ENCODE peak calls at places on chromosome 2, in ten cellular contexts. Q is mammary epithelial cell, C is retinal pigment epithelial cell, E is spleen, J is GM06990, L is HCT116, W is lower leg skin, P is GM12864, K is astrocyte of the spinal cord, H is fibroblast of mammary gland. B is an unnamed sample.

GRCh38 chr2:227939271-227940027 is 68.0 kb downstream of the DAW1 start:
- DNase-seq in Q (peak; percentile 16), C (no peak), E (no peak), J (no peak), L (peak; percentile 60), W (no peak), P (no peak), K (peak; percentile 41), H (peak; percentile 54), B (no peak)

GRCh38 chr2:204454672-204455380 is 90.4 kb upstream of the PARD3B start:
- DNase-seq in Q (no peak), C (no peak), E (no peak), J (no peak), L (no peak), W (no peak), P (no peak), K (no peak), H (no peak), B (no peak)

GRCh38 chr2:233263045-233263570 is 11.6 kb downstream of the ATG16L1 start:
- DNase-seq in Q (no peak), C (no peak), E (no peak), J (no peak), L (no peak), W (no peak), P (no peak), K (no peak), H (no peak), B (no peak)

GRCh38 chr2:136378712-136379595 is 261.0 kb upstream of the CXCR4 start:
- DNase-seq in Q (peak; percentile 21), C (peak; percentile 11), E (peak; percentile 86), J (peak; percentile 40), L (peak; percentile 39), W (no peak), P (no peak), K (peak; percentile 43), H (peak; percentile 45), B (peak; percentile 40)

GRCh38 chr2:128525653-128526052 is 207.0 kb upstream of the HS6ST1 start:
- DNase-seq in Q (no peak), C (no peak), E (no peak), J (no peak), L (no peak), W (no peak), P (no peak), K (peak; percentile 74), H (peak; percentile 34), B (no peak)

GRCh38 chr2:205685314-205686230 is 3.3 kb downstream of the NRP2 start:
- DNase-seq in Q (peak; percentile 83), C (no peak), E (no peak), J (no peak), L (no peak), W (peak; percentile 86), P (no peak), K (peak; percentile 70), H (peak; percentile 53), B (no peak)

GRCh38 chr2:8583400-8584173 is 98.3 kb upstream of the ID2 start:
- DNase-seq in Q (no peak), C (peak; percentile 66), E (peak; percentile 98), J (peak; percentile 95), L (peak; percentile 89), W (peak; percentile 98), P (no peak), K (peak; percentile 65), H (peak; percentile 28), B (peak; percentile 93)

GRCh38 chr2:219286436-219287115 is 7.4 kb downstream of the DNAJB2 start:
- DNase-seq in Q (peak; percentile 92), C (no peak), E (peak; percentile 74), J (no peak), L (no peak), W (peak; percentile 87), P (no peak), K (no peak), H (peak; percentile 27), B (no peak)

GRCh38 chr2:201298462-201298861 is 38.1 kb downstream of the CASP8 start:
- DNase-seq in Q (peak; percentile 27), C (no peak), E (no peak), J (no peak), L (no peak), W (no peak), P (no peak), K (peak; percentile 22), H (peak; percentile 22), B (no peak)

GRCh38 chr2:113760400-113760799 is 4.0 kb upstream of the SLC35F5 start:
- DNase-seq in Q (no peak), C (no peak), E (no peak), J (no peak), L (no peak), W (no peak), P (no peak), K (peak; percentile 57), H (peak; percentile 88), B (peak; percentile 24)

GRCh38 chr2:102592601-102593000 is 26.8 kb upstream of the SLC9A2 start:
- DNase-seq in Q (no peak), C (no peak), E (no peak), J (no peak), L (no peak), W (no peak), P (no peak), K (no peak), H (peak; percentile 17), B (no peak)

DNA sequence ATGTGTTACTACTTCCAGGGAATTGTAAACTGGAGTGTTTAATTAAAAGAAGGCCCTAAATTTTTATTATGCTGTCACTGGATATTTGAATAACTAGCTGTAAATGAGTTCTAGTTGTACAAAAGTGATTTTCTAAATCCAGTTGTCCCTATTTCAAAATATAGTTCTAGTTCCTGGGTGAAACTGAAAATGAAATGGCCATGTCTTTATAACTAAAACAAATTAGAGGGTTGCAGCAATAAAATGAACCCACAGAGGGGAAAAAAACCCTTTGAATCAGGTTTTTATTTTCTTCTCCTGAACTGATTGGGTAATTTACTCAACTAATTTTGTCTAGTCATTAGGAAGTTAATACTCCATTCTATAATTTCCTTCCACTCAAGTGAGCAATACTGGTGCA is 55.6 kb upstream of the MAP4K3 start:
- DNase-seq in Q (no peak), C (no peak), E (no peak), J (no peak), L (no peak), W (no peak), P (no peak), K (no peak), H (no peak), B (no peak)
- H3K4me3 ChIP-seq in Q (no peak overlapping the region), C (no peak overlapping the region), E (peak overlapping the region; percentile 2), J (no peak overlapping the region), L (no peak overlapping the region), W (no peak overlapping the region), P (no peak overlapping the region), K (no peak overlapping the region), H (no peak overlapping the region), B (no peak overlapping the region)

GRCh38 chr2:96408631-96409542 is 73.3 kb downstream of the NCAPH start:
- DNase-seq in Q (no peak), C (no peak), E (no peak), J (no peak), L (no peak), W (peak; percentile 80), P (no peak), K (peak; percentile 47), H (peak; percentile 4), B (peak; percentile 65)
- TF ChIP-seq CTCF in Q (no peak), C (peak; percentile 20), E (no peak), J (peak; percentile 3), L (peak; percentile 39), W (no peak), P (no peak), K (no peak), H (peak; percentile 13), B (no peak)

GRCh38 chr2:62343636-62344349 is 147.9 kb downstream of the B3GNT2 start:
- DNase-seq in Q (no peak), C (no peak), E (no peak), J (no peak), L (no peak), W (no peak), P (no peak), K (no peak), H (no peak), B (no peak)
- H3K4me3 ChIP-seq in Q (no peak overlapping the region), C (no peak overlapping the region), E (no peak overlapping the region), J (no peak overlapping the region), L (no peak overlapping the region), W (no peak overlapping the region), P (no peak overlapping the region), K (no peak overlapping the region), H (no peak overlapping the region), B (no peak overlapping the region)

DNA sequence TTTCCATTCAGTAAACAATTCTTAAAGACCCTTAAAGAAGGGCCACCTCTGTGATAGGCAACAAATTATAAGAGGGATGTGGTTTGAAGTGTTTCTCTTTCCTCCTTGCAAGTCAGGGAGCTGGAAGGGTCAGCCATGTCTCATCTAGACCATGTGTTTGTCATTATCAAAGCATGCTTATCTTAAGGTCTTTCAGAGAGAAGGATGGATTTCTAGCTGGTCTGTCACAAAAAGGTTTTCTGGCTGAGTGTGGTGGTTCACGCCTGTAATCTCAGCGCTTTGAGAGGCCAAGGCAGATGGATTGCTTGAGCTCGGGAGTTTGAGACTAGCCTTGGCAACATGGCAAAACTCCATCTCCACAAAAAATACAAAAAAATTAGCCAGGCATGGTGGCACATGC is 59.2 kb upstream of the PEX13 start:
- DNase-seq in Q (no peak), C (no peak), E (no peak), J (no peak), L (no peak), W (no peak), P (no peak), K (peak; percentile 16), H (peak; percentile 52), B (no peak)
- TF ChIP-seq CTCF in Q (no peak), C (no peak), E (no peak), J (no peak), L (no peak), W (no peak), P (no peak), K (no peak), H (no peak), B (no peak)

DNA sequence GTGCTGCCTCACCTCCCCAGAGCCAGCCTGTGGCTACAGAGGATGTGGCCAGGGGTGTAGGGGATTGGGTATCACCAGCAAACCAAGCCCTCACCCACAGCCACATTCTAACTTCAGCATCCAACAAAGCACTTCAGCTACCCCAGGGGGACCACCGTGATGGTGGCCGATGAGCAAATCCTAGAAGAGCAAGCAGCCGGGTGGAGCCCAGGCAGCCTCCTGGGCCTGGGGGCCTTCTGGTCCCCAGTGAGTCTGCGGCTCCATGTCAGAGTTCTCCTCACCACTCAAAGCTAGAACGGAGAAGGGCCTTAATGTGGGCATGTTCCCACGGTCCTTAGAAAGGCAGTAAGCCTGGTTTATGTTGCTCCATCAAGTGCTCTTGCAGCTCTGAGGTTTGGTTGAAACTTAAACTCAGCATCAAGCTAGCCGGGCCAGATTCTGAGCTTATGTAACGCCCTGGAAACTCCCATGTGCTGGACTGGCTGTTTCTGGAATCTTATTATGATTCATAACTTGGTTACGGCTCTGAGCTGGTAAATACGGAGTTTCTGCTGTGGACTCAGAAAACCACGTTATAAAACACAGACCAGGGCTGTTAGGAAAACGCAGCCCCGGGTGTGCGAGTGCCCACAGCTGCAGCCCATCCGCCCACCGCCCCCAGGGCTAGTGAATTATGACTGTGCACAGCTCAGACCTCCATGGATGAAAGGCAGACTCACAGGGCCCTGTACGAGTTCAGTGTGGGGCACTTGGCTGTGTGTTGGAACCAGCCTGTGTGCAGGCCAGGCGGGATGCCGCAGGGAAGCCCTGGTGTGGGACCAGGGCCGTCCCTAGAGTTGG is 99.8 kb downstream of the SEPTIN10 start:
- DNase-seq in Q (peak; percentile 86), C (peak; percentile 26), E (no peak), J (peak; percentile 80), L (no peak), W (no peak), P (peak; percentile 71), K (peak; percentile 83), H (peak; percentile 89), B (peak; percentile 42)
- H3K4me3 ChIP-seq in Q (no peak overlapping the region), C (no peak overlapping the region), E (no peak overlapping the region), J (no peak overlapping the region), L (no peak overlapping the region), W (no peak overlapping the region), P (no peak overlapping the region), K (no peak overlapping the region), H (no peak overlapping the region), B (no peak overlapping the region)

GRCh38 chr2:212536385-212537310 is 2.0 kb downstream of the ERBB4 start:
- DNase-seq in Q (no peak), C (no peak), E (peak; percentile 64), J (peak; percentile 15), L (no peak), W (no peak), P (no peak), K (no peak), H (no peak), B (peak; percentile 8)
- TF ChIP-seq CTCF in Q (no peak), C (peak; percentile 9), E (no peak), J (no peak), L (no peak), W (no peak), P (no peak), K (no peak), H (no peak), B (no peak)

B was measured in heart left ventricle.